ENCODE peak calls at places on chromosomes 6 and 20, in eight cellular contexts. J, C, U, G, A, Z, B and L are unnamed samples.
A peak's percentile ranks its signal among the peaks of the same experiment; 100 is the strongest.

GRCh38 chr6:105514306-105514705 is 111.4 kb upstream of the PREP start:
- DNase-seq in J (no peak), C (no peak), U (no peak), G (no peak), A (no peak), Z (no peak), B (no peak), L (no peak)

GRCh38 chr6:11938285-11938890 is 73.7 kb upstream of the HIVEP1 start:
- DNase-seq in J (no peak), C (no peak), U (peak; percentile 34), G (no peak), A (no peak), Z (no peak), B (peak; percentile 48), L (no peak)

GRCh38 chr20:50790651-50791277 is 4.1 kb upstream of the BCAS4 start:
- DNase-seq in J (peak; percentile 71), C (peak; percentile 41), U (peak; percentile 89), G (peak; percentile 95), A (peak; percentile 85), Z (peak; percentile 46), B (peak; percentile 91), L (peak; percentile 79)

GRCh38 chr6:36979343-36979742 is 6.7 kb downstream of the MTCH1 start:
- DNase-seq in J (peak; percentile 30), C (peak; percentile 96), U (no peak), G (peak; percentile 67), A (no peak), Z (no peak), B (no peak), L (no peak)

GRCh38 chr6:30763618-30764489 is 19.5 kb upstream of the IER3 start:
- DNase-seq in J (no peak), C (no peak), U (peak; percentile 19), G (peak; percentile 68), A (no peak), Z (no peak), B (no peak), L (no peak)

GRCh38 chr20:3074812-3075211 is 3.4 kb downstream of the OXT start:
- DNase-seq in J (no peak), C (no peak), U (no peak), G (no peak), A (no peak), Z (no peak), B (no peak), L (no peak)

GRCh38 chr6:10414766-10415592 is at the start of gene TFAP2A:
- DNase-seq in J (no peak), C (no peak), U (peak; percentile 28), G (peak; percentile 61), A (no peak), Z (no peak), B (no peak), L (no peak)

GRCh38 chr6:16154904-16155303 is 26.0 kb downstream of the MYLIP start:
- DNase-seq in J (no peak), C (no peak), U (no peak), G (peak; percentile 87), A (no peak), Z (no peak), B (no peak), L (no peak)

GRCh38 chr20:64029293-64030117 is 6.5 kb upstream of the C20orf204 start:
- DNase-seq in J (no peak), C (no peak), U (no peak), G (no peak), A (no peak), Z (no peak), B (no peak), L (no peak)

GRCh38 chr20:18537651-18538050 is 29.6 kb upstream of the SMIM26 start:
- DNase-seq in J (no peak), C (no peak), U (no peak), G (no peak), A (no peak), Z (no peak), B (no peak), L (no peak)

GRCh38 chr20:23092409-23092756 is 6.3 kb upstream of the CD93 start:
- DNase-seq in J (no peak), C (peak; percentile 39), U (no peak), G (peak; percentile 36), A (peak; percentile 48), Z (no peak), B (no peak), L (peak; percentile 92)

GRCh38 chr6:14040042-14040441 is 77.5 kb upstream of the CD83 start:
- DNase-seq in J (no peak), C (peak; percentile 39), U (no peak), G (no peak), A (no peak), Z (no peak), B (no peak), L (no peak)

GRCh38 chr6:41901882-41902519 is 6.8 kb upstream of the USP49 start:
- DNase-seq in J (peak; percentile 53), C (no peak), U (no peak), G (peak; percentile 34), A (no peak), Z (peak; percentile 17), B (peak; percentile 26), L (no peak)

GRCh38 chr6:150967910-150968309 is 102.4 kb downstream of the MTHFD1L start:
- DNase-seq in J (no peak), C (no peak), U (no peak), G (peak; percentile 13), A (no peak), Z (no peak), B (no peak), L (no peak)

GRCh38 chr6:73079978-73080377 is 145.3 kb downstream of the KHDC1L start:
- DNase-seq in J (no peak), C (no peak), U (no peak), G (no peak), A (no peak), Z (no peak), B (no peak), L (no peak)

GRCh38 chr6:74956559-74957428 is 249.1 kb downstream of the COL12A1 start:
- DNase-seq in J (no peak), C (no peak), U (no peak), G (no peak), A (no peak), Z (no peak), B (no peak), L (no peak)